ENCODE peak calls at places on chromosomes 16 and 17, in eight cellular contexts. V is stomach; F is MM.1S; T is left ventricle myocardium inferior; X is AG04450; Z is IMR-90; D is heart right ventricle; O is CD8-positive, alpha-beta T cell. R is an unnamed sample. For H3K27me3 and H3K9me3, the result is how much of the 10 kb centered on the place peaks cover.

GRCh38 chr16:79419148-79419547 is 181.4 kb downstream of the MAF start:
- DNase-seq in T (no peak), O (no peak), Z (no peak), V (no peak), X (no peak), D (no peak), F (no peak), R (no peak)

GRCh38 chr16:83143788-83144187 is 517.0 kb downstream of the CDH13 start:
- DNase-seq in D (no peak), V (no peak), T (no peak), Z (peak), O (no peak), X (peak), F (no peak), R (no peak)

GRCh38 chr16:74281285-74281684 is 15.3 kb upstream of the PSMD7 start:
- DNase-seq in Z (no peak), X (no peak), O (no peak), F (no peak), T (no peak), V (no peak), D (no peak), R (no peak)

GRCh38 chr16:83967838-83968482 is at the start of gene NECAB2:
- DNase-seq in Z (peak), D (peak), O (no peak), T (peak), V (peak), X (no peak), F (no peak), R (peak)

GRCh38 chr17:50051082-50051576 is 4.8 kb upstream of the ITGA3 start:
- DNase-seq in V (peak), T (no peak), O (peak), Z (peak), F (peak), D (no peak), X (no peak), R (no peak)

GRCh38 chr17:59513934-59514841 is 51.2 kb upstream of the DHX40 start:
- DNase-seq in O (no peak), D (peak), X (peak), T (peak), V (peak), Z (peak), F (no peak), R (peak)

GRCh38 chr17:83024205-83024971 is 55.0 kb upstream of the METRNL start:
- DNase-seq in D (no peak), Z (no peak), O (no peak), X (no peak), V (no peak), F (no peak), T (no peak), R (no peak)

GRCh38 chr17:38425048-38425447 is 3.2 kb upstream of the ARHGAP23 start:
- DNase-seq in X (no peak), T (no peak), V (no peak), O (no peak), F (no peak), Z (no peak), D (no peak), R (no peak)

GRCh38 chr17:78010759-78011158 is 52.3 kb downstream of the TNRC6C start:
- DNase-seq in F (no peak), V (no peak), Z (no peak), T (no peak), X (no peak), O (no peak), D (no peak), R (no peak)
- H3K27me3 ChIP-seq in F (under half), V (under half), Z (under half), T (under half), X (under half), O (under half), D (under half), R (under half)

GRCh38 chr16:17367932-17368331 is 102.8 kb downstream of the XYLT1 start:
- DNase-seq in F (no peak), T (no peak), X (no peak), Z (peak), V (no peak), D (no peak), O (no peak), R (no peak)
- TF ChIP-seq CTCF in F (no peak), T (no peak), X (peak), Z (peak), V (no peak), D (no peak), O (no peak), R (no peak)

GRCh38 chr16:35142809-35143192 is 1683.4 kb downstream of the TP53TG3F start:
- DNase-seq in O (no peak), X (no peak), Z (no peak), D (no peak), F (no peak), T (no peak), V (no peak), R (no peak)
- H3K9me3 ChIP-seq in O (under half), X (half or more), Z (under half), D (under half), F (under half), T (under half), V (under half), R (under half)

GRCh38 chr17:79023180-79023705 is 726 bp upstream of the C1QTNF1 start:
- DNase-seq in X (no peak), O (no peak), T (no peak), V (no peak), D (no peak), Z (no peak), F (no peak), R (no peak)
- H3K27me3 ChIP-seq in X (under half), O (under half), T (under half), V (half or more), D (under half), Z (under half), F (half or more), R (under half)

GRCh38 chr17:7132511-7133094 is 18.0 kb upstream of the ASGR2 start:
- DNase-seq in O (peak), F (peak), Z (no peak), T (no peak), D (no peak), V (no peak), X (no peak), R (peak)

GRCh38 chr17:7133916-7134315 is 19.3 kb upstream of the ASGR2 start:
- DNase-seq in X (no peak), T (no peak), O (no peak), Z (no peak), F (no peak), D (no peak), V (no peak), R (no peak)

GRCh38 chr17:7136266-7136877 is 21.8 kb upstream of the ASGR2 start:
- DNase-seq in F (peak), T (peak), Z (peak), O (peak), V (peak), X (peak), D (peak), R (peak)

GRCh38 chr17:7130626-7131467 is 16.2 kb upstream of the ASGR2 start:
- DNase-seq in X (no peak), Z (no peak), T (no peak), F (no peak), D (no peak), O (no peak), V (no peak), R (no peak)

DNA sequence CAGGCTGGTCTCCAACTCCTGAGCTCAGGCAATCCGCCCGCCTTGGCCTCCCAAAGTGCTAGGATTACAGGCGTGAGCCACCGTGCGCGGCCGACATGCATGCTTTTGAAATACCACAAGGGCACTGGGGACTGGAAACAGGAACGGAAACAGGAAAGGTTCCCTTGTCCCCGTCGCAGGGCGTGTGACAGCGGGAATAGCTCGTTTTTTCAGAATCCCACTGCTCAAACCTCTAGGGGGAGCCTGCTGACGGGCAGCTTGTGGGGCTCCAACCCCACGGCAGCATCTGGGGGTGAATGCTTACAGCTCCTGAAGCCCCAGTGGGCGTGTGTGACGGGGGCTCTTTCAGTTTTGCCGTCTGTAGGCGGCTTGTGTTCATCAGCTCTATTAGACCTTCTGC is 18.8 kb upstream of the ASGR2 start:
- DNase-seq in D (peak), F (peak), Z (no peak), T (peak), X (no peak), O (peak), V (no peak), R (peak)
- TF ChIP-seq CTCF in D (peak), F (peak), Z (peak), T (no peak), X (peak), O (peak), V (no peak), R (peak)

DNA sequence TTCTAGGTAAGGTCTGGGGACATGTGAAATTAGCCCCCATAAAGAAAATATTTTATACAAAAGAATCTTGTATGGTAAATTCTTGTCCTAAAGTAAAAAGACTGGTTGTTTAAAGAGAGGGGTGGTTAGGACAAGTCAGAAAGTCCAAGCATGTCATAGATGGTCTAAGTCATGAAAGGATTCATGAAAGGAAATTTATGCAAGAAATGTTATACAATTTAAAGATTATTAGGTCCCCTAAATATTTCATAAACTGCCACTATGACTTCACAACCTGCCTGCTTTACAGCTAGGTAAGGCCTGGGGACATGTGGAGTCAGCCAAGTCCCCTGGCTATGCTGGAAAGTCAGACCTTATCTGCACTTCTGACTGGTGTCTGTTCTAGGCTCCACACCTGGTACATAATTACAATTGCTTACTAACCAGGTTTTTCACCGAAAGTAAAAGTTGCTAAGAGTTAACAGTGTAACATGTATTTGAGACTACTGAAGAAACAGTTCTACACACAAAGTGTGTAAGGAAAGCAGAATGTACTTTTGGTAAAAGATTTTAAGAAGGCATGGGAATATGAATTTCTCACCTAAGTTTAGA is 17.0 kb downstream of the N4BP1 start:
- DNase-seq in X (no peak), T (no peak), Z (no peak), V (no peak), D (no peak), O (no peak), F (peak), R (no peak)
- H3K9me3 ChIP-seq in X (under half), T (under half), Z (under half), V (under half), D (under half), O (under half), F (under half), R (under half)

GRCh38 chr17:48486557-48486956 is 44.3 kb downstream of the HOXB1 start:
- DNase-seq in T (no peak), O (no peak), F (no peak), V (no peak), X (peak), D (no peak), Z (peak), R (no peak)
- H3K27me3 ChIP-seq in T (half or more), O (under half), F (under half), V (under half), X (under half), D (half or more), Z (under half), R (under half)

DNA sequence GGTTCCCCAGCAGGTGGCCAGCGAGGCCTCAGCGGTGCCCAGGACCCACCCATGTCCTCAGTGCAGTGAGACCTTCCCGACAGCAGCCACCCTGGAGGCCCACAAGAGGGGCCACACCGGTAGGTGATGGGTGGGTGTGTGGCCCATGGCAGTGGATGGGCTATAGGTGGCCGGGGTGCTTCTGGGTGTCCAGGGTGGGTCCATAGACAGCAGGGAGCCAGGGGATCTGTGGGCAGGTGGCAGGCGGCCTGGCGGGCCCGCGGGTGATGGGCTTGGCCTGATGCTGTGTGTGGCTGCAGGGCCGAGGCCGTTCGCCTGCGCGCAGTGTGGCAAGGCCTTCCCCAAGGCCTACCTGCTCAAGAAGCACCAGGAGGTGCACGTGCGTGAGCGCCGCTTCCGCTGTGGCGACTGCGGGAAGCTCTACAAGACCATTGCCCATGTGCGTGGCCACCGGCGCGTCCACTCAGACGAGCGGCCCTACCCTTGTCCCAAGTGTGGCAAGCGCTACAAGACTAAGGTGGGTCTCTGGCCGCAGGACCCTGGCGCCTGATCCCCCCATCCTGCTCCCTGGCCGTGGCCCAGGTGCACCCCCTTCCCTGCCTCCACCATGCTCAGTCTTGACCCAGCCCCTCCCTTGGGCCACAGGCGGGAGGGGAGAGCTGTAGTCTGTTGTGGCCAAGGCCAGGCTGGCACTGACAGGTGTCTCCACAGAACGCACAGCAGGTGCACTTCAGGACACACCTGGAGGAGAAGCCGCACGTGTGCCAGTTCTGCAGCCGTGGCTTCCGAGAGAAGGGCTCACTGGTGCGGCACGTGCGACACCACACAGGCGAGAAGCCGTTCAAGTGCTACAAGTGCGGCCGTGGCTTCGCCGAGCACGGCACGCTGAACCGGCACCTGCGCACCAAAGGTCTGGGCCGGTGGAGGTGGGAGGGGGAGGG is 2.1 kb upstream of the DNASE1L2 start:
- DNase-seq in F (no peak), D (no peak), V (no peak), Z (no peak), T (no peak), X (no peak), O (no peak), R (no peak)
- TF ChIP-seq CTCF in F (no peak), D (no peak), V (no peak), Z (no peak), T (no peak), X (no peak), O (no peak), R (no peak)

R was measured in right lobe of liver.